ENCODE peak calls at places on chromosomes 2 and 18, in ten cellular contexts. Z is astrocyte of the hippocampus; P is GM23338; E is heart left ventricle; Q is GM19239; F is RWPE2; T is GM20000; U is HFF-Myc; N is heart right ventricle; J is activated T-cell treated with anti-CD3 and anti-CD28 coated beads, Interleukin-2, amount 50 U/mL, for 24 hours. M is an unnamed sample.
A peak's percentile ranks its signal among the peaks of the same experiment; 100 is the strongest.

GRCh38 chr2:127486247-127486912 is 39.9 kb downstream of the IWS1 start:
- DNase-seq in Z (no peak), P (no peak), E (no peak), Q (no peak), F (no peak), T (no peak), U (no peak), N (no peak), J (no peak), M (no peak)

GRCh38 chr18:250685-251084 is 17.2 kb downstream of the THOC1 start:
- DNase-seq in Z (no peak), P (no peak), E (no peak), Q (no peak), F (no peak), T (no peak), U (no peak), N (no peak), J (no peak), M (no peak)

GRCh38 chr2:11656252-11656651 is 13.7 kb downstream of the NTSR2 start:
- DNase-seq in Z (no peak), P (no peak), E (no peak), Q (no peak), F (no peak), T (no peak), U (no peak), N (no peak), J (no peak), M (no peak)

GRCh38 chr18:79717059-79717458 is 37.5 kb downstream of the CTDP1 start:
- DNase-seq in Z (no peak), P (no peak), E (no peak), Q (no peak), F (no peak), T (no peak), U (no peak), N (no peak), J (no peak), M (no peak)

GRCh38 chr2:128404709-128405466 is 86.2 kb upstream of the HS6ST1 start:
- DNase-seq in Z (no peak), P (no peak), E (no peak), Q (no peak), F (no peak), T (no peak), U (no peak), N (no peak), J (peak; percentile 19), M (no peak)

GRCh38 chr2:219448776-219449476 is 14.3 kb downstream of the SPEG start:
- DNase-seq in Z (no peak), P (peak; percentile 86), E (no peak), Q (no peak), F (peak; percentile 55), T (no peak), U (no peak), N (no peak), J (peak; percentile 58), M (no peak)

GRCh38 chr2:223222397-223222796 is 170.4 kb downstream of the KCNE4 start:
- DNase-seq in Z (peak; percentile 18), P (no peak), E (no peak), Q (no peak), F (no peak), T (no peak), U (no peak), N (no peak), J (no peak), M (no peak)

GRCh38 chr18:9771261-9771976 is 63.3 kb downstream of the RAB31 start:
- DNase-seq in Z (peak; percentile 81), P (peak; percentile 90), E (peak; percentile 87), Q (peak; percentile 61), F (no peak), T (peak; percentile 64), U (peak; percentile 21), N (peak; percentile 88), J (peak; percentile 71), M (peak; percentile 88)

GRCh38 chr18:49021433-49022129 is 70.8 kb upstream of the SMAD7 start:
- DNase-seq in Z (peak; percentile 59), P (peak; percentile 92), E (no peak), Q (peak; percentile 56), F (peak; percentile 86), T (peak; percentile 71), U (no peak), N (peak; percentile 34), J (peak; percentile 63), M (peak; percentile 56)

GRCh38 chr2:177217247-177217843 is 4.8 kb downstream of the HNRNPA3 start:
- DNase-seq in Z (no peak), P (no peak), E (no peak), Q (no peak), F (no peak), T (no peak), U (no peak), N (no peak), J (no peak), M (no peak)

GRCh38 chr2:141021109-141021508 is 1109.7 kb downstream of the LRP1B start:
- DNase-seq in Z (peak; percentile 73), P (no peak), E (no peak), Q (no peak), F (no peak), T (no peak), U (peak; percentile 26), N (no peak), J (no peak), M (no peak)

GRCh38 chr2:241811952-241812729 is 3.1 kb downstream of the NEU4 start:
- DNase-seq in Z (no peak), P (no peak), E (peak; percentile 19), Q (no peak), F (no peak), T (peak; percentile 12), U (no peak), N (no peak), J (no peak), M (peak; percentile 22)

GRCh38 chr2:33058716-33059451 is 112.1 kb downstream of the LTBP1 start:
- DNase-seq in Z (no peak), P (no peak), E (no peak), Q (no peak), F (no peak), T (no peak), U (no peak), N (no peak), J (no peak), M (no peak)

GRCh38 chr2:184598313-184599053 is at the start of gene ZNF804A:
- DNase-seq in Z (peak; percentile 91), P (peak; percentile 55), E (peak; percentile 76), Q (peak; percentile 60), F (no peak), T (peak; percentile 86), U (no peak), N (peak; percentile 14), J (peak; percentile 28), M (peak; percentile 60)

GRCh38 chr2:74530239-74531161 is 767 bp downstream of the HTRA2 start:
- DNase-seq in Z (peak; percentile 66), P (peak; percentile 57), E (no peak), Q (no peak), F (no peak), T (peak; percentile 86), U (no peak), N (no peak), J (peak; percentile 68), M (no peak)

M was measured in left cardiac atrium.